ENCODE peak calls at places on chromosomes 1 and 21, in seven cellular contexts. One of them, this sample, is unnamed.

GRCh38 chr21:35191754-35192153 is 142.7 kb upstream of the RUNX1 start:
- DNase-seq in HepG2: no peak
- DNase-seq in IMR-90: no peak
- DNase-seq in K562: no peak
- DNase-seq in A549: no peak
- DNase-seq in H1: no peak
- DNase-seq in HCT116: no peak
- DNase-seq in this sample: no peak

GRCh38 chr1:237041795-237042466 is at the start of gene RYR2:
- DNase-seq in A549: peak
- DNase-seq in HCT116: no peak
- DNase-seq in HepG2: no peak
- DNase-seq in K562: no peak
- DNase-seq in H1: peak
- DNase-seq in IMR-90: no peak
- DNase-seq in this sample: no peak

GRCh38 chr1:214582289-214582891 is 20.6 kb upstream of the CENPF start:
- DNase-seq in A549: no peak
- DNase-seq in IMR-90: no peak
- DNase-seq in H1: no peak
- DNase-seq in HCT116: no peak
- DNase-seq in K562: no peak
- DNase-seq in HepG2: no peak
- DNase-seq in this sample: no peak

GRCh38 chr1:10538608-10539355 is 64.0 kb downstream of the PEX14 start:
- DNase-seq in HepG2: no peak
- DNase-seq in H1: no peak
- DNase-seq in HCT116: no peak
- DNase-seq in A549: no peak
- DNase-seq in K562: no peak
- DNase-seq in IMR-90: peak
- DNase-seq in this sample: no peak

GRCh38 chr1:210373878-210374599 is 45.3 kb downstream of the HHAT start:
- DNase-seq in K562: peak
- DNase-seq in A549: peak
- DNase-seq in H1: peak
- DNase-seq in IMR-90: peak
- DNase-seq in HepG2: peak
- DNase-seq in HCT116: peak
- DNase-seq in this sample: peak

GRCh38 chr1:184595609-184596008 is 159.0 kb downstream of the EDEM3 start:
- DNase-seq in K562: no peak
- DNase-seq in H1: no peak
- DNase-seq in HCT116: no peak
- DNase-seq in A549: no peak
- DNase-seq in IMR-90: peak
- DNase-seq in HepG2: no peak
- DNase-seq in this sample: no peak

GRCh38 chr1:29360768-29361167 is 124.4 kb downstream of the PTPRU start:
- DNase-seq in HCT116: no peak
- DNase-seq in A549: no peak
- DNase-seq in HepG2: no peak
- DNase-seq in H1: no peak
- DNase-seq in K562: no peak
- DNase-seq in IMR-90: no peak
- DNase-seq in this sample: no peak

GRCh38 chr1:172154571-172154970 is 265.9 kb upstream of the C1orf105 start:
- DNase-seq in HepG2: no peak
- DNase-seq in A549: peak
- DNase-seq in HCT116: no peak
- DNase-seq in IMR-90: peak
- DNase-seq in K562: no peak
- DNase-seq in H1: no peak
- DNase-seq in this sample: peak

GRCh38 chr1:17919525-17920439 is 164.6 kb downstream of the ACTL8 start:
- DNase-seq in HepG2: no peak
- DNase-seq in HCT116: peak
- DNase-seq in K562: peak
- DNase-seq in H1: peak
- DNase-seq in A549: peak
- DNase-seq in IMR-90: peak
- DNase-seq in this sample: no peak

GRCh38 chr1:247113094-247113497 is 8.9 kb upstream of the ZNF669 start:
- DNase-seq in A549: no peak
- DNase-seq in HepG2: peak
- DNase-seq in IMR-90: no peak
- DNase-seq in H1: no peak
- DNase-seq in HCT116: no peak
- DNase-seq in K562: no peak
- DNase-seq in this sample: no peak

GRCh38 chr1:111736548-111737215 is 2.5 kb downstream of the INKA2 start:
- DNase-seq in A549: no peak
- DNase-seq in K562: no peak
- DNase-seq in H1: no peak
- DNase-seq in HCT116: no peak
- DNase-seq in IMR-90: peak
- DNase-seq in HepG2: no peak
- DNase-seq in this sample: no peak

GRCh38 chr1:58409826-58410225 is 136.7 kb downstream of the OMA1 start:
- DNase-seq in K562: no peak
- DNase-seq in H1: no peak
- DNase-seq in A549: no peak
- DNase-seq in HepG2: no peak
- DNase-seq in HCT116: no peak
- DNase-seq in IMR-90: peak
- DNase-seq in this sample: no peak

GRCh38 chr1:224615861-224616760 is at the start of gene CNIH3:
- DNase-seq in IMR-90: peak
- DNase-seq in HCT116: no peak
- DNase-seq in A549: peak
- DNase-seq in K562: no peak
- DNase-seq in HepG2: no peak
- DNase-seq in H1: peak
- DNase-seq in this sample: no peak

DNA sequence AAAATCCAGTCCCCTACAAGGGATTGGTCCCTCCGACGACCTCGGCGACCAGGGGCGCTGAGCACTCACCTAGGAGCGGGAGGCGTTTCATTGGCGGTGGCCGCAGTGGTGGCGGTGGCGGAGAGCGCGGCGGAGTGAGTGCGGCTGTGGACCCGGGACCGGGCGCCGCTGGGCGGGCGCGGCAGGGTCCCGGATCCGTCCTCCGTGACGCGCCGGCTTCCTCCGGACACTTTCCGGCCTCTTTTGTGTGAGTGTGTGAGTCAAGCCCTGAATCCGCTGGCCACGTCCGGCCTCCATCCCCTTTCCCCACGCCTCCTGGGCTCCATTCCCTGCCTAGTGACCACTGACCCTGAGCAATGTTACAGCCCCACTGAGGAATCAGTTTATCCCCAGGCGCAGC is at the start of gene ADGRL4:
- DNase-seq in K562: no peak
- DNase-seq in IMR-90: peak
- DNase-seq in HepG2: no peak
- DNase-seq in A549: no peak
- DNase-seq in HCT116: no peak
- DNase-seq in H1: peak
- DNase-seq in this sample: no peak
- TF ChIP-seq CEBPB in K562: no peak
- TF ChIP-seq CEBPB in IMR-90: no peak
- TF ChIP-seq CEBPB in HepG2: no peak
- TF ChIP-seq CEBPB in A549: no peak
- TF ChIP-seq CEBPB in HCT116: no peak
- TF ChIP-seq CEBPB in H1: no peak
- TF ChIP-seq CEBPB in this sample: no peak

GRCh38 chr21:46096997-46097825 is 701 bp upstream of the COL6A2 start:
- DNase-seq in A549: no peak
- DNase-seq in IMR-90: no peak
- DNase-seq in K562: peak
- DNase-seq in HCT116: no peak
- DNase-seq in H1: no peak
- DNase-seq in HepG2: no peak
- DNase-seq in this sample: no peak

GRCh38 chr21:46095106-46095719 is 2.7 kb upstream of the COL6A2 start:
- DNase-seq in HepG2: no peak
- DNase-seq in A549: no peak
- DNase-seq in HCT116: no peak
- DNase-seq in K562: peak
- DNase-seq in IMR-90: no peak
- DNase-seq in H1: no peak
- DNase-seq in this sample: no peak

GRCh38 chr21:46096596-46096981 is 1.3 kb upstream of the COL6A2 start:
- DNase-seq in IMR-90: no peak
- DNase-seq in K562: no peak
- DNase-seq in HCT116: no peak
- DNase-seq in A549: no peak
- DNase-seq in HepG2: no peak
- DNase-seq in H1: no peak
- DNase-seq in this sample: no peak

GRCh38 chr21:46094401-46095105 is 3.4 kb upstream of the COL6A2 start:
- DNase-seq in IMR-90: no peak
- DNase-seq in HepG2: no peak
- DNase-seq in A549: no peak
- DNase-seq in HCT116: no peak
- DNase-seq in K562: peak
- DNase-seq in H1: no peak
- DNase-seq in this sample: no peak

DNA sequence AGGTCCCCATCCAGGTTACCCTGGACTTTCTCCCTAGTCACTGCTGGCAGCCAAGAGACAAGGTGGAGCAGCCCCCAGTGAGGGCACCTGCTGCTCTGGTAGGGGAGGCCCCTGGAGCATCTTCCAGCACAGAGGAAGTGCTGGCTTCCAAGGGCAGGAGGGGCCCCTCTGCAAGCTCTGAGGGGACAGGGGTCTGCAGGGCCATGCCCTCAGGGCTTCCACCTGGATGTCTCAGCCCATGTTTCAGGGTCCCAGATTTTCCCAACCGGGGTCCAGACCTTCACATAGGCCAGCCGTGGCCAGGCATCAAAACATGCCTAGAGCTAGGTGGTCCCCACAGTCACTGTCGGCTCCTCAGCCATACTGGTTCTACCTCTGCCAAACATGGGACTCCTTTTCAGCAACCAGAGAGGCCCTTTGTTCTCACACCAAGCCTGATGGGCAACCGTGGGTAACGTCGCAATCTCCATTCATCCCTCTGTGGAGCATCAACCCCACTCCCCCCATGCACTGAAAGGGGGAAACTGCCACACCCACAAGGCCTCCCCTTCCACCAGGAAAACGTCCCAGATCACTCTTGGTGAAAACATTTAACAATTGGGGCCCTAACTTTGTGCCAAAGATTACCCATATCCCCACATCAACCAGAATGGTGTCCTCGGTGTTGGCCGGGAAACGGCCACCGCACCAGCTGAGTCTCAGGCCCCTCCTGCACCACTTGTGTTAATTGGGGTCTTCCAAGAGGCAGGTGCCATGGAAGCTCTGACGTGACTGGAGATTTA is 1.9 kb upstream of the COL6A2 start:
- DNase-seq in A549: no peak
- DNase-seq in K562: no peak
- DNase-seq in IMR-90: no peak
- DNase-seq in HepG2: no peak
- DNase-seq in HCT116: no peak
- DNase-seq in H1: no peak
- DNase-seq in this sample: no peak
- TF ChIP-seq CEBPB in A549: no peak
- TF ChIP-seq CEBPB in K562: no peak
- TF ChIP-seq CEBPB in IMR-90: no peak
- TF ChIP-seq CEBPB in HepG2: no peak
- TF ChIP-seq CEBPB in HCT116: no peak
- TF ChIP-seq CEBPB in H1: no peak
- TF ChIP-seq CEBPB in this sample: no peak

GRCh38 chr1:168583571-168583970 is 7.2 kb downstream of the XCL1 start:
- DNase-seq in HCT116: no peak
- DNase-seq in H1: no peak
- DNase-seq in K562: no peak
- DNase-seq in HepG2: no peak
- DNase-seq in A549: no peak
- DNase-seq in IMR-90: no peak
- DNase-seq in this sample: no peak

GRCh38 chr1:168582690-168583325 is 6.4 kb downstream of the XCL1 start:
- DNase-seq in K562: no peak
- DNase-seq in A549: no peak
- DNase-seq in IMR-90: peak
- DNase-seq in H1: no peak
- DNase-seq in HepG2: no peak
- DNase-seq in HCT116: no peak
- DNase-seq in this sample: no peak

GRCh38 chr1:168581799-168582572 is 5.6 kb downstream of the XCL1 start:
- DNase-seq in H1: no peak
- DNase-seq in IMR-90: no peak
- DNase-seq in K562: no peak
- DNase-seq in HepG2: no peak
- DNase-seq in A549: no peak
- DNase-seq in HCT116: no peak
- DNase-seq in this sample: no peak

GRCh38 chr1:168585937-168586336 is 9.5 kb downstream of the XCL1 start:
- DNase-seq in HepG2: no peak
- DNase-seq in IMR-90: no peak
- DNase-seq in A549: no peak
- DNase-seq in H1: no peak
- DNase-seq in HCT116: no peak
- DNase-seq in K562: no peak
- DNase-seq in this sample: no peak

GRCh38 chr1:168585191-168585590 is 8.8 kb downstream of the XCL1 start:
- DNase-seq in IMR-90: peak
- DNase-seq in A549: peak
- DNase-seq in H1: no peak
- DNase-seq in HCT116: no peak
- DNase-seq in HepG2: no peak
- DNase-seq in K562: no peak
- DNase-seq in this sample: no peak
- TF ChIP-seq CEBPB in IMR-90: no peak
- TF ChIP-seq CEBPB in A549: no peak
- TF ChIP-seq CEBPB in H1: no peak
- TF ChIP-seq CEBPB in HCT116: no peak
- TF ChIP-seq CEBPB in HepG2: no peak
- TF ChIP-seq CEBPB in K562: no peak
- TF ChIP-seq CEBPB in this sample: no peak

DNA sequence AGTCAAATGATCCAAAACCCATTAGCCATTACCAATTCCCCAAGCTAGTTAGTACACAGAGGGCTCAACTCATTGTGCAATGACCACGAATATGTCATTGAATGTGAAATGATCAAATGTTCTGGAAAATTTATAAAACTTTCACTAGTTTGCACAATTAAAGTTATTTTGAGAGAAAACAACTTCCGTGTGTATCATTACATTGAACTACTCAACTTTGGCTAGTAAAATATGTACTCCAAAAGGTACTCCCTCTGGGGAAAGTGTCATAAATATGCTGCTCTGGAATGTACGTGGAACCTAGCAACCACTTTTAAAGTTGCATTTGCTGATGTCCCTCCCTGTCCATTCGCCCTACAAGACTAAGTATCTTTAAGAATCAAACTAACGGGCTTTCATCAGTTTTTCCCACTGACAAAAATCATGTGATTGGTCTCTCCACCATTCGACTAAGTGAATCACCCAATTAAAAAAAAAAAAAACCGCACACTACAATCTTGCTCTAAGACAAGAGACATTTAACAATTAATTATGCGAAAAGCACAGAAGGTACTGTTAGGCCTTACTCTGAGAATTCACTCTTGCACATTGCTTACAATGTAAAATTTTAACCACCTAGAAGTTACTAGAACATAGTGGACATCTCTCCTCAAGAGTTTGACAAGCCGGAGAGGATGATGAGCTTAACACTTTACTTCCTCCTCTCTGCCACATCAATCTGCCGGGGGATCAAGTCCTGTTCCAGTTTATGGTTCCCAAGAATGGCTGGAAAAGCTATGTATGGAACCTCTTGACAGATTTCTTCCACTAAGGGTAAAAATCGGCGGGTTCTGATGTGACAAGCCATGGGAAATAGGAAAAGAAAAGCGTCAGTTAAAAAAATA is 1.1 kb downstream of the ACBD3 start:
- DNase-seq in H1: no peak
- DNase-seq in IMR-90: peak
- DNase-seq in HCT116: no peak
- DNase-seq in K562: no peak
- DNase-seq in A549: no peak
- DNase-seq in HepG2: no peak
- DNase-seq in this sample: no peak
- TF ChIP-seq CEBPB in H1: no peak
- TF ChIP-seq CEBPB in IMR-90: peak
- TF ChIP-seq CEBPB in HCT116: no peak
- TF ChIP-seq CEBPB in K562: peak
- TF ChIP-seq CEBPB in A549: no peak
- TF ChIP-seq CEBPB in HepG2: peak
- TF ChIP-seq CEBPB in this sample: no peak